ENCODE peak calls at places on chromosomes 16 and 17, in four cellular contexts. One of them, this sample, is unnamed.

GRCh38 chr17:18981642-18982424 is 22.7 kb downstream of the FAM83G start:
- DNase-seq in frontal cortex: no peak
- DNase-seq in HEK293T: peak
- DNase-seq in stimulated activated effector memory CD8-positive, alpha-beta T cell treated with anti-CD3 and anti-CD28 coated beads, Interleukin-12 subunit alpha, Interleukin-12 subunit beta, amount 100 ng/mL, for 72 hours: no peak
- DNase-seq in this sample: no peak

GRCh38 chr16:87369796-87370719 is 13.5 kb downstream of the FBXO31 start:
- DNase-seq in stimulated activated effector memory CD8-positive, alpha-beta T cell treated with anti-CD3 and anti-CD28 coated beads, Interleukin-12 subunit alpha, Interleukin-12 subunit beta, amount 100 ng/mL, for 72 hours: no peak
- DNase-seq in HEK293T: no peak
- DNase-seq in frontal cortex: no peak
- DNase-seq in this sample: no peak

GRCh38 chr16:848510-849253 is 48.1 kb upstream of the GNG13 start:
- DNase-seq in HEK293T: no peak
- DNase-seq in stimulated activated effector memory CD8-positive, alpha-beta T cell treated with anti-CD3 and anti-CD28 coated beads, Interleukin-12 subunit alpha, Interleukin-12 subunit beta, amount 100 ng/mL, for 72 hours: no peak
- DNase-seq in frontal cortex: no peak
- DNase-seq in this sample: no peak

GRCh38 chr17:64599187-64599676 is 62.9 kb downstream of the SMURF2 start:
- DNase-seq in stimulated activated effector memory CD8-positive, alpha-beta T cell treated with anti-CD3 and anti-CD28 coated beads, Interleukin-12 subunit alpha, Interleukin-12 subunit beta, amount 100 ng/mL, for 72 hours: peak
- DNase-seq in HEK293T: no peak
- DNase-seq in frontal cortex: no peak
- DNase-seq in this sample: peak

GRCh38 chr17:35254107-35254802 is 11.4 kb downstream of the SLFN5 start:
- DNase-seq in HEK293T: no peak
- DNase-seq in frontal cortex: no peak
- DNase-seq in stimulated activated effector memory CD8-positive, alpha-beta T cell treated with anti-CD3 and anti-CD28 coated beads, Interleukin-12 subunit alpha, Interleukin-12 subunit beta, amount 100 ng/mL, for 72 hours: peak
- DNase-seq in this sample: peak

GRCh38 chr17:76082326-76083251 is 3.6 kb downstream of the ZACN start:
- DNase-seq in frontal cortex: no peak
- DNase-seq in stimulated activated effector memory CD8-positive, alpha-beta T cell treated with anti-CD3 and anti-CD28 coated beads, Interleukin-12 subunit alpha, Interleukin-12 subunit beta, amount 100 ng/mL, for 72 hours: no peak
- DNase-seq in HEK293T: no peak
- DNase-seq in this sample: no peak

GRCh38 chr16:58040945-58041627 is 15.5 kb downstream of the MMP15 start:
- DNase-seq in HEK293T: no peak
- DNase-seq in stimulated activated effector memory CD8-positive, alpha-beta T cell treated with anti-CD3 and anti-CD28 coated beads, Interleukin-12 subunit alpha, Interleukin-12 subunit beta, amount 100 ng/mL, for 72 hours: no peak
- DNase-seq in frontal cortex: no peak
- DNase-seq in this sample: no peak

GRCh38 chr17:43442711-43443110 is 41.1 kb upstream of the DHX8 start:
- DNase-seq in frontal cortex: no peak
- DNase-seq in HEK293T: no peak
- DNase-seq in stimulated activated effector memory CD8-positive, alpha-beta T cell treated with anti-CD3 and anti-CD28 coated beads, Interleukin-12 subunit alpha, Interleukin-12 subunit beta, amount 100 ng/mL, for 72 hours: no peak
- DNase-seq in this sample: no peak

GRCh38 chr17:29154516-29155234 is 25.5 kb downstream of the MYO18A start:
- DNase-seq in HEK293T: no peak
- DNase-seq in stimulated activated effector memory CD8-positive, alpha-beta T cell treated with anti-CD3 and anti-CD28 coated beads, Interleukin-12 subunit alpha, Interleukin-12 subunit beta, amount 100 ng/mL, for 72 hours: no peak
- DNase-seq in frontal cortex: no peak
- DNase-seq in this sample: no peak

GRCh38 chr17:63910096-63910495 is 962 bp downstream of the CSHL1 start:
- DNase-seq in stimulated activated effector memory CD8-positive, alpha-beta T cell treated with anti-CD3 and anti-CD28 coated beads, Interleukin-12 subunit alpha, Interleukin-12 subunit beta, amount 100 ng/mL, for 72 hours: no peak
- DNase-seq in HEK293T: no peak
- DNase-seq in frontal cortex: no peak
- DNase-seq in this sample: no peak

GRCh38 chr17:36608794-36609497 is 7.6 kb downstream of the MRM1 start:
- DNase-seq in frontal cortex: no peak
- DNase-seq in stimulated activated effector memory CD8-positive, alpha-beta T cell treated with anti-CD3 and anti-CD28 coated beads, Interleukin-12 subunit alpha, Interleukin-12 subunit beta, amount 100 ng/mL, for 72 hours: no peak
- DNase-seq in HEK293T: no peak
- DNase-seq in this sample: no peak

GRCh38 chr16:85390511-85391174 is 222.5 kb upstream of the GSE1 start:
- DNase-seq in stimulated activated effector memory CD8-positive, alpha-beta T cell treated with anti-CD3 and anti-CD28 coated beads, Interleukin-12 subunit alpha, Interleukin-12 subunit beta, amount 100 ng/mL, for 72 hours: no peak
- DNase-seq in frontal cortex: no peak
- DNase-seq in HEK293T: peak
- DNase-seq in this sample: no peak

GRCh38 chr17:45227101-45227591 is 5.5 kb downstream of the FMNL1 start:
- DNase-seq in frontal cortex: no peak
- DNase-seq in stimulated activated effector memory CD8-positive, alpha-beta T cell treated with anti-CD3 and anti-CD28 coated beads, Interleukin-12 subunit alpha, Interleukin-12 subunit beta, amount 100 ng/mL, for 72 hours: peak
- DNase-seq in HEK293T: no peak
- DNase-seq in this sample: peak

GRCh38 chr17:83083368-83084201 is 4.2 kb downstream of the METRNL start:
- DNase-seq in frontal cortex: no peak
- DNase-seq in stimulated activated effector memory CD8-positive, alpha-beta T cell treated with anti-CD3 and anti-CD28 coated beads, Interleukin-12 subunit alpha, Interleukin-12 subunit beta, amount 100 ng/mL, for 72 hours: peak
- DNase-seq in HEK293T: no peak
- DNase-seq in this sample: peak

GRCh38 chr16:30777591-30778297 is 9.3 kb downstream of the ZNF629 start:
- DNase-seq in frontal cortex: no peak
- DNase-seq in HEK293T: no peak
- DNase-seq in stimulated activated effector memory CD8-positive, alpha-beta T cell treated with anti-CD3 and anti-CD28 coated beads, Interleukin-12 subunit alpha, Interleukin-12 subunit beta, amount 100 ng/mL, for 72 hours: no peak
- DNase-seq in this sample: no peak

GRCh38 chr17:3647769-3648540 is 11.4 kb downstream of the CTNS start:
- DNase-seq in stimulated activated effector memory CD8-positive, alpha-beta T cell treated with anti-CD3 and anti-CD28 coated beads, Interleukin-12 subunit alpha, Interleukin-12 subunit beta, amount 100 ng/mL, for 72 hours: no peak
- DNase-seq in frontal cortex: no peak
- DNase-seq in HEK293T: peak
- DNase-seq in this sample: no peak

GRCh38 chr16:14640538-14640937 is 7.8 kb downstream of the BFAR start:
- DNase-seq in frontal cortex: no peak
- DNase-seq in HEK293T: no peak
- DNase-seq in stimulated activated effector memory CD8-positive, alpha-beta T cell treated with anti-CD3 and anti-CD28 coated beads, Interleukin-12 subunit alpha, Interleukin-12 subunit beta, amount 100 ng/mL, for 72 hours: no peak
- DNase-seq in this sample: no peak

GRCh38 chr16:20674684-20675487 is 22.6 kb downstream of the ACSM1 start:
- DNase-seq in frontal cortex: no peak
- DNase-seq in stimulated activated effector memory CD8-positive, alpha-beta T cell treated with anti-CD3 and anti-CD28 coated beads, Interleukin-12 subunit alpha, Interleukin-12 subunit beta, amount 100 ng/mL, for 72 hours: no peak
- DNase-seq in HEK293T: no peak
- DNase-seq in this sample: no peak

GRCh38 chr16:8949536-8950418 is 13.9 kb downstream of the USP7 start:
- DNase-seq in stimulated activated effector memory CD8-positive, alpha-beta T cell treated with anti-CD3 and anti-CD28 coated beads, Interleukin-12 subunit alpha, Interleukin-12 subunit beta, amount 100 ng/mL, for 72 hours: no peak
- DNase-seq in frontal cortex: no peak
- DNase-seq in HEK293T: no peak
- DNase-seq in this sample: no peak

GRCh38 chr16:20931066-20931465 is 30.5 kb downstream of the LYRM1 start:
- DNase-seq in frontal cortex: no peak
- DNase-seq in stimulated activated effector memory CD8-positive, alpha-beta T cell treated with anti-CD3 and anti-CD28 coated beads, Interleukin-12 subunit alpha, Interleukin-12 subunit beta, amount 100 ng/mL, for 72 hours: no peak
- DNase-seq in HEK293T: no peak
- DNase-seq in this sample: no peak

This sample was measured in NK-92 treated with Interleukin-12 subunit alpha and Interleukin-12 subunit beta, amount 100 ng/mL, for 24 hours.